ENCODE peak calls at places on chromosomes 5 and 9, in eight cellular contexts. K, Y, G, A, L, N, F and J are unnamed samples.

GRCh38 chr9:89815061-89815902 is 210.5 kb downstream of the GADD45G start:
- DNase-seq in K (no peak), Y (no peak), G (no peak), A (no peak), L (peak), N (no peak), F (peak), J (no peak)

GRCh38 chr9:99115947-99116543 is 11.1 kb downstream of the TGFBR1 start:
- DNase-seq in K (no peak), Y (no peak), G (no peak), A (no peak), L (no peak), N (no peak), F (no peak), J (no peak)

GRCh38 chr9:10649076-10649475 is 36.3 kb upstream of the PTPRD start:
- DNase-seq in K (no peak), Y (no peak), G (no peak), A (no peak), L (no peak), N (no peak), F (no peak), J (no peak)

GRCh38 chr5:154850255-154851062 is at the start of gene FAXDC2:
- DNase-seq in K (peak), Y (no peak), G (peak), A (peak), L (peak), N (no peak), F (peak), J (peak)

GRCh38 chr9:137044502-137045177 is 1.3 kb downstream of the NPDC1 start:
- DNase-seq in K (no peak), Y (no peak), G (no peak), A (no peak), L (peak), N (no peak), F (no peak), J (no peak)

GRCh38 chr5:150224483-150225027 is 34.7 kb downstream of the SLC6A7 start:
- DNase-seq in K (no peak), Y (no peak), G (no peak), A (no peak), L (no peak), N (no peak), F (no peak), J (no peak)

GRCh38 chr5:112625586-112625985 is 112.1 kb upstream of the APC start:
- DNase-seq in K (no peak), Y (no peak), G (no peak), A (no peak), L (no peak), N (no peak), F (no peak), J (no peak)

GRCh38 chr5:35214051-35214450 is 16.2 kb downstream of the PRLR start:
- DNase-seq in K (no peak), Y (no peak), G (no peak), A (no peak), L (no peak), N (no peak), F (no peak), J (no peak)

GRCh38 chr9:114155967-114156294 is 594 bp downstream of the COL27A1 start:
- DNase-seq in K (no peak), Y (no peak), G (no peak), A (no peak), L (no peak), N (no peak), F (no peak), J (no peak)

GRCh38 chr5:172527559-172527958 is 73.2 kb upstream of the SH3PXD2B start:
- DNase-seq in K (no peak), Y (no peak), G (no peak), A (no peak), L (no peak), N (no peak), F (no peak), J (no peak)

GRCh38 chr5:143008809-143009521 is 238.8 kb downstream of the ARHGAP26 start:
- DNase-seq in K (no peak), Y (peak), G (no peak), A (peak), L (no peak), N (peak), F (no peak), J (no peak)

GRCh38 chr9:116230233-116230632 is 76.6 kb downstream of the PAPPA start:
- DNase-seq in K (no peak), Y (no peak), G (no peak), A (no peak), L (no peak), N (no peak), F (no peak), J (no peak)

GRCh38 chr5:151427258-151427657 is 20.1 kb upstream of the SLC36A1 start:
- DNase-seq in K (no peak), Y (no peak), G (no peak), A (no peak), L (no peak), N (no peak), F (no peak), J (no peak)

GRCh38 chr5:176827736-176828415 is 17.5 kb downstream of the UNC5A start:
- DNase-seq in K (no peak), Y (no peak), G (no peak), A (no peak), L (no peak), N (no peak), F (no peak), J (no peak)

GRCh38 chr9:136561779-136562178 is 15.9 kb upstream of the NOTCH1 start:
- DNase-seq in K (no peak), Y (no peak), G (no peak), A (no peak), L (no peak), N (no peak), F (no peak), J (no peak)

GRCh38 chr5:174235226-174235992 is 189.9 kb downstream of the NSG2 start:
- DNase-seq in K (no peak), Y (no peak), G (no peak), A (no peak), L (no peak), N (no peak), F (no peak), J (peak)

GRCh38 chr5:160486573-160486972 is 64.9 kb downstream of the PTTG1 start:
- DNase-seq in K (no peak), Y (no peak), G (no peak), A (no peak), L (no peak), N (peak), F (no peak), J (no peak)

GRCh38 chr5:159819671-159820411 is 96.4 kb upstream of the ADRA1B start:
- DNase-seq in K (peak), Y (peak), G (no peak), A (no peak), L (peak), N (no peak), F (no peak), J (no peak)

GRCh38 chr9:137221477-137222111 is 446 bp downstream of the RNF208 start:
- DNase-seq in K (no peak), Y (no peak), G (no peak), A (no peak), L (no peak), N (no peak), F (no peak), J (no peak)

GRCh38 chr9:129197978-129198736 is 20.1 kb upstream of the IER5L start:
- DNase-seq in K (peak), Y (no peak), G (no peak), A (peak), L (peak), N (no peak), F (no peak), J (no peak)

GRCh38 chr9:26955222-26955903 is 849 bp upstream of the IFT74 start:
- DNase-seq in K (no peak), Y (no peak), G (no peak), A (no peak), L (no peak), N (no peak), F (no peak), J (no peak)

GRCh38 chr9:117927354-117927753 is 223.2 kb downstream of the TLR4 start:
- DNase-seq in K (no peak), Y (no peak), G (no peak), A (no peak), L (no peak), N (no peak), F (no peak), J (no peak)

GRCh38 chr9:22457448-22457847 is 10.8 kb downstream of the DMRTA1 start:
- DNase-seq in K (no peak), Y (no peak), G (no peak), A (no peak), L (no peak), N (no peak), F (no peak), J (no peak)

GRCh38 chr9:126043691-126044090 is 282.9 kb upstream of the MVB12B start:
- DNase-seq in K (no peak), Y (no peak), G (no peak), A (no peak), L (no peak), N (no peak), F (no peak), J (no peak)

GRCh38 chr9:4066120-4066519 is 233.7 kb downstream of the GLIS3 start:
- DNase-seq in K (no peak), Y (no peak), G (no peak), A (no peak), L (no peak), N (no peak), F (no peak), J (no peak)

GRCh38 chr9:19641046-19641445 is 147.8 kb downstream of the SLC24A2 start:
- DNase-seq in K (no peak), Y (no peak), G (no peak), A (no peak), L (no peak), N (no peak), F (no peak), J (no peak)

GRCh38 chr5:177147239-177147638 is 13.7 kb downstream of the NSD1 start:
- DNase-seq in K (no peak), Y (no peak), G (no peak), A (no peak), L (no peak), N (no peak), F (no peak), J (no peak)

GRCh38 chr5:82259172-82259800 is 18.9 kb downstream of the RPS23 start:
- DNase-seq in K (no peak), Y (no peak), G (no peak), A (peak), L (no peak), N (no peak), F (no peak), J (no peak)

GRCh38 chr5:179768326-179769085 is 25.3 kb upstream of the LTC4S start:
- DNase-seq in K (no peak), Y (no peak), G (no peak), A (no peak), L (no peak), N (no peak), F (no peak), J (no peak)

GRCh38 chr5:179766726-179767455 is 26.9 kb upstream of the LTC4S start:
- DNase-seq in K (no peak), Y (no peak), G (no peak), A (no peak), L (no peak), N (no peak), F (no peak), J (no peak)

GRCh38 chr5:179763215-179763945 is 30.4 kb upstream of the LTC4S start:
- DNase-seq in K (peak), Y (peak), G (no peak), A (peak), L (peak), N (peak), F (no peak), J (no peak)

GRCh38 chr5:179765400-179765799 is 28.4 kb upstream of the LTC4S start:
- DNase-seq in K (peak), Y (no peak), G (no peak), A (peak), L (no peak), N (no peak), F (no peak), J (no peak)

GRCh38 chr5:179766021-179766725 is 27.6 kb upstream of the LTC4S start:
- DNase-seq in K (no peak), Y (no peak), G (no peak), A (peak), L (no peak), N (no peak), F (no peak), J (no peak)
- H3K27ac ChIP-seq in K (peak), Y (no peak), G (peak), A (peak), L (peak), N (no peak), F (peak), J (no peak)

DNA sequence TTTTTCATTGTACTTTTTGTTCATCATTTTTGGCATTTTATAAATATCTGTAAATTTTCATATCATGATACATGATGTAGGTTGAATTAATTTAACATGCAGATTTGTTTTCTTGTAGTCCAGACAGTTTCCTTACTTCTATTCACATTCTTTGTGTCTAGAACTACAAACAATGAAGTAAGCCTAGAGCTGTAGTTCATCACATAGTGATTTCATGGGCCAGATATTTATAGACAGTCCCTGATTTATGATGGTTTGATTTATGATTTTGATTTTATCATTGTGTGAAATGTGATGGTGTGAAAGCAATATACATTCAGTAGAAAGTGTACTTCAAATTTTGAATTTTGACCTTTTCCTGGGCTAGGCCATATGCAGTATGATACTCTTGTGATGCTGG is 139.0 kb downstream of the ARHGEF28 start:
- DNase-seq in K (no peak), Y (no peak), G (no peak), A (no peak), L (no peak), N (no peak), F (no peak), J (no peak)
- H3K27ac ChIP-seq in K (no peak), Y (peak), G (no peak), A (peak), L (no peak), N (no peak), F (no peak), J (no peak)

GRCh38 chr5:72648511-72648910 is 141.3 kb upstream of the ZNF366 start:
- DNase-seq in K (no peak), Y (no peak), G (no peak), A (no peak), L (peak), N (no peak), F (no peak), J (no peak)
- H3K27ac ChIP-seq in K (no peak), Y (no peak), G (no peak), A (no peak), L (peak), N (no peak), F (no peak), J (no peak)

GRCh38 chr9:106932675-106933074 is 69.7 kb downstream of the ZNF462 start:
- DNase-seq in K (no peak), Y (no peak), G (no peak), A (no peak), L (no peak), N (no peak), F (no peak), J (no peak)
- H3K27ac ChIP-seq in K (no peak), Y (no peak), G (no peak), A (no peak), L (no peak), N (no peak), F (no peak), J (no peak)

DNA sequence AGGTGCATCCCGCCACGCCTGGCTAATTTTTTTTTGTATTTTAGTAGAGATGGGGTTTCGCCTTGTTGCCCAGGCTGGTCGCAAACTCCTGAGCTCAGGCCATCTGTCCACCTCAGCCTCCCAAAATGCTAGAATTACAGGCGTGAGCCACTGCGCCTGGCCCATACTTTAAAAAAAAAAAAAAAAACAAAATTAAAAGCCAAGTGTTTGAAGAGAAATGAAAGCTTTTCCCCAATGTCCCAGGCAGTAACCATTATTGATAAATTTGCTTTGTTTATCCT is 9.5 kb downstream of the PRRC2B start:
- DNase-seq in K (no peak), Y (no peak), G (no peak), A (no peak), L (no peak), N (no peak), F (no peak), J (no peak)
- H3K27ac ChIP-seq in K (peak), Y (no peak), G (peak), A (no peak), L (no peak), N (no peak), F (no peak), J (no peak)

DNA sequence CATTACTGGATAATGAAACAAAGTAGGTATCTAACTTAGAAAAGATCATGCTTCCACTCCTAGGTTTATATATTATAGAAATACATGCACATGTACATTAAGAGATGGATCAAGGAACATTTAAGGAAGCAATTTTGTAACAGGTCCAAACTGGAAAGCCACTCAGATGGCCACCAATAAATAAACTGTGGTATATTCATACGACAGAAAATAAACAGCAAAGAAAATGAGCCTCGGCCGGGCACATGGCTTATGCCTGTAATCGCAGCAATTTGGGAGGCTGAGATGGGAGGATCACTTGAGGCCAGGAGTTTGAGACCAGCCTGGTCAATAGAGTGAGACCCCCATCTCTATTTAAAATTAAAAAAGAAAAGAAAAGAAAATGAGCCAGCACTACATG is 25.6 kb downstream of the CEMIP2 start:
- DNase-seq in K (no peak), Y (no peak), G (no peak), A (no peak), L (no peak), N (no peak), F (no peak), J (no peak)
- H3K27ac ChIP-seq in K (peak), Y (no peak), G (no peak), A (peak), L (no peak), N (no peak), F (no peak), J (no peak)

GRCh38 chr9:131407717-131408195 is 13.9 kb downstream of the PRRC2B start:
- DNase-seq in K (no peak), Y (no peak), G (no peak), A (no peak), L (peak), N (peak), F (no peak), J (peak)
- H3K27ac ChIP-seq in K (peak), Y (no peak), G (peak), A (peak), L (peak), N (peak), F (peak), J (peak)

DNA sequence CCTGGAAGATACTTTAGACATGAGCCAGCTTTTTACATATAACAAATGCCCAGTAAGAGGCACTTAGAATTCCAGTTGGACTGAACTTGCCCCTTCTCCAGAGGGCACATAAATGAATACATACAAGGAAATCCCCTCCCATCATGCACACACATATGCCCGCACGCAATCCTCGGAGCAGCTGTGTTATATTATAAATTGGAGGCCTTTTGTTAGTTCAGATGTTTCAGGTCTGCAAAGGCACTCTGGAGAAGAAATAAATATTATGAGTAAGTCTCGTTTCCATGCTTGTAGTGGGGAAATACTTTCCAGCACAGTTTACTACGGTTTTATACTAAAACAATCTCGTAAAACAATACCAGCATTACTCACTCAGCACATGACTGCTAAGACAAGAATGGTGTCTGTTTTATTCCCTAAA is 17.6 kb upstream of the MUSK start:
- DNase-seq in K (no peak), Y (no peak), G (no peak), A (peak), L (peak), N (no peak), F (no peak), J (no peak)
- H3K27ac ChIP-seq in K (peak), Y (no peak), G (peak), A (peak), L (peak), N (no peak), F (peak), J (peak)

GRCh38 chr5:102959055-102959454 is 160.9 kb downstream of the GIN1 start:
- DNase-seq in K (no peak), Y (peak), G (no peak), A (peak), L (no peak), N (no peak), F (no peak), J (no peak)
- H3K27ac ChIP-seq in K (peak), Y (peak), G (peak), A (peak), L (no peak), N (no peak), F (peak), J (peak)

DNA sequence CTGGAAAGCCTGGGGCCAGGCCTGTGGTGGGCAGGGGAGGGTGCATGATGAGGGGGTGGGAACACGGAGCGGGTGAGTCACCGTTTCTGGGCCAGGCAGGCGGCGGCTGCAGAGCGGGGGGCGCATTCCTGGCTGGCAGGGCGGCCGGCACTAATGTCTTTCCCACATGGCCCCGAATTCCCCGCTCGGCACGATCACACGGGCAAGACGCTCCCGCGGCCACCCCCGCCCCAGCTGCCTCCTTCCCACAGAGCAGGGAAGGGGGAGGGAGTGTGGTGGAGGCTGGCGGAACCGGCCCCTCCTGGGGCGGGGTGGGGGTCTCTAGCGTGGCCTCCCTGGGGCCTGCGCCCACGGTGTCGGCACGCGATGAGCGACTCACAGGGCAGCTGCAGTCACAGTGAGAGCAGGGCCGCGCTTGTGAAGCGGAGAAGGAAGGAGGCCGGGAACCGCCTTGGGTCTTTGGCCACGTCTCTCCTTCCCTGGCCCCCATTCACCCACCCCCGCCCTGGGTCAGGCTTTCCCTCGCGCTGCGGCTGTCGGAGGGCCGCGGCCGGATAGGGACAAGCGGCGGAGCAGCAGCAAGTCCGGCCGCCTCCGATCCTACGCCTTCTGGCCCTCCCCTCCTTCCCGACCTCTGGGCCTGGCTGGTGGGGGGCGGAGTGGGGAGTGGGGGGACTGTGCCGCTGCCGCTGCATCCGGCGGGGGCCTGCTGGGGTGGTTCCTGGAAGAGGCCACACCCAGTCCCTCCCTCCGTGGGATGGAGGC is 48.9 kb downstream of the CXXC5 start:
- DNase-seq in K (peak), Y (no peak), G (no peak), A (peak), L (peak), N (no peak), F (peak), J (no peak)
- H3K27ac ChIP-seq in K (peak), Y (no peak), G (peak), A (peak), L (peak), N (no peak), F (peak), J (peak)